ENCODE peak calls at places on chromosomes 3 and 15, in five cellular contexts. B is H54; Y is mesenteric fat pad; F is brain microvascular endothelial cell; U is CD4-positive, CD25-positive, alpha-beta regulatory T cell. L is an unnamed sample.

GRCh38 chr15:67030036-67030762 is 35.2 kb upstream of the SMAD3 start:
- DNase-seq in B (no peak), Y (no peak), F (no peak), U (no peak), L (no peak)

GRCh38 chr3:43231276-43232000 is 54.9 kb upstream of the SNRK start:
- DNase-seq in B (no peak), Y (no peak), F (peak), U (no peak), L (no peak)

GRCh38 chr3:7188551-7188950 is 327.6 kb downstream of the GRM7 start:
- DNase-seq in B (no peak), Y (no peak), F (peak), U (no peak), L (no peak)

GRCh38 chr15:78072080-78072892 is 5.2 kb downstream of the TBC1D2B start:
- DNase-seq in B (no peak), Y (peak), F (peak), U (no peak), L (no peak)

GRCh38 chr3:121641127-121641526 is 19.6 kb downstream of the HCLS1 start:
- DNase-seq in B (no peak), Y (no peak), F (no peak), U (no peak), L (no peak)

GRCh38 chr3:143562789-143563188 is 285.5 kb downstream of the SLC9A9 start:
- DNase-seq in B (no peak), Y (no peak), F (peak), U (no peak), L (no peak)

GRCh38 chr3:8147726-8148125 is 353.9 kb upstream of the LMCD1 start:
- DNase-seq in B (no peak), Y (no peak), F (no peak), U (no peak), L (no peak)

GRCh38 chr3:50484681-50485263 is 18.7 kb downstream of the CACNA2D2 start:
- DNase-seq in B (no peak), Y (no peak), F (no peak), U (no peak), L (no peak)

GRCh38 chr15:88621789-88622604 is 857 bp downstream of the AEN start:
- DNase-seq in B (no peak), Y (peak), F (peak), U (peak), L (peak)

GRCh38 chr3:129888739-129889138 is 4.8 kb downstream of the TMCC1 start:
- DNase-seq in B (peak), Y (no peak), F (peak), U (no peak), L (no peak)

GRCh38 chr3:25021816-25022215 is 406.2 kb upstream of the RARB start:
- DNase-seq in B (no peak), Y (no peak), F (peak), U (no peak), L (no peak)

GRCh38 chr3:52986049-52986448 is 59.8 kb downstream of the SFMBT1 start:
- DNase-seq in B (no peak), Y (no peak), F (peak), U (no peak), L (no peak)

GRCh38 chr3:22377421-22377820 is 626.4 kb upstream of the ZNF385D start:
- DNase-seq in B (no peak), Y (no peak), F (peak), U (no peak), L (no peak)

GRCh38 chr3:152969557-152970300 is 134.8 kb downstream of the P2RY1 start:
- DNase-seq in B (peak), Y (no peak), F (peak), U (no peak), L (no peak)

GRCh38 chr3:45929042-45929679 is 14.1 kb upstream of the CXCR6 start:
- DNase-seq in B (peak), Y (peak), F (no peak), U (peak), L (peak)

GRCh38 chr3:42161050-42161935 is 70.1 kb downstream of the TRAK1 start:
- DNase-seq in B (peak), Y (no peak), F (peak), U (no peak), L (no peak)

GRCh38 chr15:73560501-73561117 is 72.6 kb downstream of the NPTN start:
- DNase-seq in B (no peak), Y (no peak), F (peak), U (no peak), L (peak)

GRCh38 chr3:125220681-125221429 is 8.3 kb upstream of the SLC12A8 start:
- DNase-seq in B (no peak), Y (no peak), F (no peak), U (no peak), L (no peak)

GRCh38 chr3:173770011-173770410 is 372.5 kb downstream of the NLGN1 start:
- DNase-seq in B (no peak), Y (no peak), F (peak), U (no peak), L (no peak)

GRCh38 chr3:112973325-112974177 is 1.4 kb downstream of the CD200R1 start:
- DNase-seq in B (no peak), Y (no peak), F (no peak), U (no peak), L (peak)

GRCh38 chr15:67501836-67502461 is 19.0 kb upstream of the C15orf61 start:
- DNase-seq in B (no peak), Y (no peak), F (no peak), U (no peak), L (no peak)

GRCh38 chr15:65927545-65927944 is 58.3 kb downstream of the RAB11A start:
- DNase-seq in B (no peak), Y (no peak), F (no peak), U (no peak), L (no peak)

GRCh38 chr3:10283638-10284037 is 9.1 kb downstream of the GHRL start:
- DNase-seq in B (no peak), Y (peak), F (no peak), U (no peak), L (no peak)

GRCh38 chr3:197956626-197956988 is 3.4 kb upstream of the LMLN start:
- DNase-seq in B (no peak), Y (no peak), F (no peak), U (no peak), L (no peak)

GRCh38 chr15:82832601-82833209 is 23.3 kb downstream of the WHAMM start:
- DNase-seq in B (no peak), Y (no peak), F (peak), U (no peak), L (no peak)

GRCh38 chr3:10518506-10519150 is 13.2 kb upstream of the ATP2B2 start:
- DNase-seq in B (peak), Y (peak), F (peak), U (no peak), L (no peak)

GRCh38 chr15:94141802-94142201 is 89.6 kb upstream of the MCTP2 start:
- DNase-seq in B (no peak), Y (no peak), F (no peak), U (no peak), L (no peak)

GRCh38 chr15:57353317-57353804 is 22.9 kb upstream of the CGNL1 start:
- DNase-seq in B (no peak), Y (peak), F (peak), U (no peak), L (no peak)

GRCh38 chr3:63918321-63918720 is 6.1 kb upstream of the SCAANT1 start:
- DNase-seq in B (peak), Y (no peak), F (peak), U (no peak), L (no peak)

GRCh38 chr3:115401891-115402501 is 221.3 kb upstream of the GAP43 start:
- DNase-seq in B (no peak), Y (no peak), F (peak), U (no peak), L (no peak)

GRCh38 chr15:67741313-67741712 is 84.0 kb upstream of the SKOR1 start:
- DNase-seq in B (no peak), Y (no peak), F (peak), U (no peak), L (no peak)

L was measured in naive thymus-derived CD4-positive, alpha-beta T cell.